ENCODE peak calls at places on chromosome 10, in seven cellular contexts. H, X, D, A, S, E and N are unnamed samples.

GRCh38 chr10:75037171-75038153 is 74.0 kb upstream of the SAMD8 start:
- DNase-seq in A (no peak), X (no peak), E (no peak), S (no peak), D (no peak), H (no peak), N (no peak)

GRCh38 chr10:102408081-102408727 is 10.4 kb downstream of the PSD start:
- DNase-seq in A (no peak), D (no peak), E (no peak), X (no peak), H (no peak), S (no peak), N (no peak)

GRCh38 chr10:44975487-44976331 is 2.9 kb downstream of the DEPP1 start:
- DNase-seq in D (peak; percentile 92), X (peak; percentile 82), S (no peak), A (peak; percentile 79), E (peak; percentile 42), H (no peak), N (no peak)

GRCh38 chr10:102523250-102524029 is 19.7 kb downstream of the SUFU start:
- DNase-seq in S (no peak), X (peak; percentile 67), H (no peak), A (peak; percentile 35), D (peak; percentile 87), E (no peak), N (no peak)

GRCh38 chr10:19819419-19820033 is 3.3 kb downstream of the PLXDC2 start:
- DNase-seq in X (peak; percentile 76), H (no peak), D (peak; percentile 72), E (peak; percentile 38), S (peak; percentile 25), A (peak; percentile 59), N (no peak)

GRCh38 chr10:79491171-79491835 is 21.0 kb upstream of the EIF5AL1 start:
- DNase-seq in E (no peak), A (no peak), S (no peak), H (no peak), D (no peak), X (no peak), N (no peak)

GRCh38 chr10:90125966-90126600 is 424.7 kb downstream of the KIF20B start:
- DNase-seq in E (no peak), X (peak; percentile 87), H (no peak), D (peak; percentile 93), S (no peak), A (no peak), N (no peak)

GRCh38 chr10:119620241-119620753 is 23.5 kb upstream of the TIAL1 start:
- DNase-seq in E (no peak), D (peak; percentile 20), A (no peak), X (peak; percentile 37), H (no peak), S (no peak), N (no peak)

GRCh38 chr10:116281780-116282179 is 8.8 kb upstream of the GFRA1 start:
- DNase-seq in D (no peak), E (no peak), A (no peak), H (no peak), X (no peak), S (no peak), N (no peak)

GRCh38 chr10:122234416-122234815 is 36.7 kb upstream of the BTBD16 start:
- DNase-seq in E (peak; percentile 20), A (no peak), X (no peak), D (no peak), S (no peak), H (no peak), N (no peak)

GRCh38 chr10:132392184-132392800 is 4.7 kb upstream of the PWWP2B start:
- DNase-seq in E (no peak), X (no peak), A (no peak), H (no peak), D (no peak), S (no peak), N (no peak)

GRCh38 chr10:79007843-79008319 is 60.9 kb upstream of the ZMIZ1 start:
- DNase-seq in E (no peak), S (no peak), H (no peak), X (peak; percentile 28), A (peak; percentile 59), D (peak; percentile 42), N (no peak)

GRCh38 chr10:17910144-17910789 is 41.5 kb upstream of the SLC39A12 start:
- DNase-seq in E (peak; percentile 70), A (peak; percentile 38), D (peak; percentile 71), X (peak; percentile 68), S (peak; percentile 37), H (no peak), N (no peak)

GRCh38 chr10:58457761-58458616 is 54.7 kb upstream of the BICC1 start:
- DNase-seq in D (peak; percentile 98), H (peak; percentile 52), A (peak; percentile 65), E (no peak), X (peak; percentile 98), S (peak; percentile 90), N (no peak)

GRCh38 chr10:124619195-124619594 is 125.0 kb downstream of the FAM53B start:
- DNase-seq in H (no peak), X (no peak), A (no peak), D (no peak), S (no peak), E (no peak), N (no peak)

GRCh38 chr10:89706011-89706410 is 4.6 kb downstream of the KIF20B start:
- DNase-seq in D (peak; percentile 16), A (no peak), H (no peak), S (no peak), E (no peak), X (no peak), N (no peak)

GRCh38 chr10:86087716-86088115 is 278.9 kb downstream of the GRID1 start:
- DNase-seq in X (no peak), H (no peak), E (no peak), D (no peak), S (no peak), A (no peak), N (no peak)

GRCh38 chr10:96764345-96764744 is 44.0 kb upstream of the PIK3AP1 start:
- DNase-seq in H (no peak), E (no peak), S (no peak), X (no peak), D (no peak), A (no peak), N (no peak)

GRCh38 chr10:86658751-86659150 is 4.4 kb downstream of the OPN4 start:
- DNase-seq in D (no peak), H (no peak), S (no peak), X (no peak), A (peak; percentile 11), E (no peak), N (no peak)

GRCh38 chr10:73886085-73886529 is 11.8 kb upstream of the CAMK2G start:
- DNase-seq in H (peak; percentile 58), S (no peak), E (peak; percentile 86), D (peak; percentile 87), A (peak; percentile 72), X (peak; percentile 86), N (no peak)

GRCh38 chr10:54880943-54881342 is 79.9 kb upstream of the PCDH15 start:
- DNase-seq in A (no peak), X (no peak), H (no peak), S (no peak), D (no peak), E (peak; percentile 29), N (no peak)

GRCh38 chr10:28838908-28839307 is 161.6 kb downstream of the BAMBI start:
- DNase-seq in E (no peak), X (peak; percentile 44), A (no peak), S (no peak), H (no peak), D (peak; percentile 55), N (no peak)

GRCh38 chr10:132705943-132706342 is 80.0 kb downstream of the NKX6-2 start:
- DNase-seq in S (no peak), E (no peak), X (no peak), A (no peak), H (no peak), D (no peak), N (no peak)

GRCh38 chr10:13470270-13470669 is 58.5 kb downstream of the BEND7 start:
- DNase-seq in A (no peak), D (no peak), H (no peak), S (no peak), X (no peak), E (no peak), N (no peak)
- TF ChIP-seq CTCF in A (no peak), D (peak; percentile 8), H (no peak), S (peak; percentile 28), X (peak; percentile 14), E (peak; percentile 40), N (peak; percentile 49)

GRCh38 chr10:117684673-117685211 is 142.2 kb downstream of the EMX2 start:
- DNase-seq in S (no peak), E (peak; percentile 33), D (peak; percentile 2), X (no peak), A (peak; percentile 33), H (peak; percentile 34), N (no peak)
- TF ChIP-seq CTCF in S (peak; percentile 9), E (peak; percentile 42), D (no peak), X (no peak), A (no peak), H (no peak), N (no peak)

GRCh38 chr10:123611876-123612275 is 54.3 kb upstream of the GPR26 start:
- DNase-seq in A (no peak), D (no peak), S (no peak), X (no peak), H (no peak), E (no peak), N (no peak)
- TF ChIP-seq CTCF in A (no peak), D (no peak), S (no peak), X (no peak), H (no peak), E (no peak), N (no peak)

GRCh38 chr10:7417807-7418206 is 7.0 kb upstream of the SFMBT2 start:
- DNase-seq in H (no peak), E (no peak), D (no peak), A (no peak), S (no peak), X (no peak), N (no peak)

GRCh38 chr10:7419998-7420397 is 9.2 kb upstream of the SFMBT2 start:
- DNase-seq in D (no peak), E (no peak), A (no peak), H (no peak), S (no peak), X (no peak), N (no peak)

GRCh38 chr10:7421519-7421918 is 10.7 kb upstream of the SFMBT2 start:
- DNase-seq in D (no peak), H (no peak), A (no peak), E (no peak), S (no peak), X (no peak), N (no peak)

GRCh38 chr10:7412482-7413251 is 1.8 kb upstream of the SFMBT2 start:
- DNase-seq in A (no peak), S (no peak), X (no peak), D (no peak), E (peak; percentile 84), H (peak; percentile 45), N (no peak)

DNA sequence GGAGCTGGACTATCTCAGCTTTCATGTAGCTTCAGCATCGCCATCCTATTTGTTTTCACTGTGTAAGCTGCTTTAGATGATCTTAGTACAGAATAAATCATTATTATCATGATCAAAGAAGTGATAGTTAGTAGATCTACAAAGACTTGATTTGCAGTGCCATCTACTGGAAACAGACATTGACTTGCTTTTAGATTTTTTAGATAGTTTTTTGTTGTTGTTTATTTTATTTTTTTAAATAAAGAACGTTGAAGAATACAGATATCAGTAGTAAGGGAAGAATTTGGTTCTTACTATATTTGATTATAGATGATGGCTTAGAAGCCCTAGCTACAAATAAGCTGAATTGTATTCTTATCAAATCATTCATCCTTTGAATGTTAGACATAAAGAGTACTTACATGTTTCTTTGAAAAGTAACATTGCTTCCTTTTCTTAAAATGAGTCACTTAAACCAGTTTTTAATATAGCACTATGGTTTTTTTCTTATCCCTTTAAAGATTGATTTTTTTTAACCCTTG is 6.3 kb upstream of the SFMBT2 start:
- DNase-seq in X (peak; percentile 74), A (no peak), S (no peak), H (no peak), D (peak; percentile 64), E (peak; percentile 20), N (no peak)
- TF ChIP-seq CTCF in X (peak; percentile 46), A (peak; percentile 27), S (peak; percentile 14), H (peak; percentile 74), D (peak; percentile 12), E (peak; percentile 65), N (peak; percentile 73)